ENCODE peak calls at places on chromosome 9, in nine cellular contexts. U, P, Z, Y, O, W, C, J and H are unnamed samples.

GRCh38 chr9:6818292-6818922 is 60.6 kb downstream of the KDM4C start:
- DNase-seq in U (no peak), P (no peak), Z (no peak), Y (no peak), O (no peak), W (no peak), C (no peak), J (no peak), H (no peak)

GRCh38 chr9:16675131-16675530 is 195.3 kb downstream of the BNC2 start:
- DNase-seq in U (no peak), P (no peak), Z (no peak), Y (no peak), O (no peak), W (no peak), C (no peak), J (no peak), H (no peak)

GRCh38 chr9:131469369-131469768 is 33.3 kb upstream of the POMT1 start:
- DNase-seq in U (no peak), P (no peak), Z (no peak), Y (no peak), O (no peak), W (no peak), C (no peak), J (no peak), H (peak)

GRCh38 chr9:135254176-135255032 is 166.9 kb downstream of the OLFM1 start:
- DNase-seq in U (no peak), P (no peak), Z (no peak), Y (no peak), O (no peak), W (no peak), C (no peak), J (no peak), H (no peak)

GRCh38 chr9:93435386-93435785 is 16.1 kb upstream of the FAM120A start:
- DNase-seq in U (no peak), P (no peak), Z (no peak), Y (no peak), O (no peak), W (no peak), C (no peak), J (no peak), H (no peak)

GRCh38 chr9:3903273-3903672 is 377.5 kb upstream of the RFX3 start:
- DNase-seq in U (no peak), P (no peak), Z (no peak), Y (peak), O (no peak), W (no peak), C (no peak), J (peak), H (no peak)

GRCh38 chr9:70590264-70590646 is 175.8 kb upstream of the KLF9 start:
- DNase-seq in U (peak), P (no peak), Z (no peak), Y (no peak), O (no peak), W (no peak), C (no peak), J (no peak), H (no peak)

GRCh38 chr9:124815601-124816000 is 37.7 kb upstream of the WDR38 start:
- DNase-seq in U (no peak), P (no peak), Z (no peak), Y (no peak), O (no peak), W (no peak), C (no peak), J (no peak), H (no peak)

GRCh38 chr9:4077499-4078102 is 222.3 kb downstream of the GLIS3 start:
- DNase-seq in U (peak), P (no peak), Z (peak), Y (peak), O (no peak), W (no peak), C (peak), J (peak), H (peak)

GRCh38 chr9:94938384-94938783 is 211.9 kb downstream of the AOPEP start:
- DNase-seq in U (no peak), P (no peak), Z (no peak), Y (no peak), O (no peak), W (no peak), C (no peak), J (no peak), H (no peak)

GRCh38 chr9:131839281-131840084 is 99.6 kb upstream of the RAPGEF1 start:
- DNase-seq in U (peak), P (no peak), Z (peak), Y (no peak), O (no peak), W (peak), C (peak), J (no peak), H (no peak)

GRCh38 chr9:80605129-80605528 is 1033.4 kb downstream of the TLE4 start:
- DNase-seq in U (peak), P (no peak), Z (peak), Y (no peak), O (no peak), W (no peak), C (peak), J (peak), H (no peak)

GRCh38 chr9:116985636-116986414 is 298.7 kb downstream of the TRIM32 start:
- DNase-seq in U (no peak), P (no peak), Z (no peak), Y (no peak), O (no peak), W (no peak), C (peak), J (peak), H (no peak)

GRCh38 chr9:92164975-92165374 is 49.8 kb upstream of the SPTLC1 start:
- DNase-seq in U (no peak), P (no peak), Z (no peak), Y (no peak), O (no peak), W (no peak), C (no peak), J (no peak), H (no peak)

GRCh38 chr9:107284636-107285035 is 1.6 kb downstream of the RAD23B start:
- DNase-seq in U (no peak), P (no peak), Z (no peak), Y (no peak), O (no peak), W (no peak), C (no peak), J (no peak), H (no peak)

GRCh38 chr9:123724211-123724831 is 205.6 kb downstream of the DENND1A start:
- DNase-seq in U (peak), P (no peak), Z (no peak), Y (no peak), O (no peak), W (no peak), C (no peak), J (peak), H (no peak)

GRCh38 chr9:86732514-86732913 is 214.8 kb downstream of the GAS1 start:
- DNase-seq in U (peak), P (no peak), Z (peak), Y (no peak), O (no peak), W (no peak), C (no peak), J (no peak), H (peak)